ENCODE peak calls at places on chromosomes 5 and 9, in eight cellular contexts. B is left ventricle myocardium inferior; C is CD8-positive, alpha-beta memory T cell; J is mammary epithelial cell; A is HCT116; O is DND-41; S is heart right ventricle; Y is CD8-positive, alpha-beta T cell. R is an unnamed sample.

GRCh38 chr5:27191786-27192505 is 153.6 kb upstream of the CDH9 start:
- DNase-seq in B (no peak), C (no peak), J (peak; percentile 31), A (no peak), O (no peak), S (no peak), Y (no peak), R (no peak)

GRCh38 chr5:10987881-10988504 is 227.0 kb upstream of the DAP start:
- DNase-seq in B (peak; percentile 76), C (peak; percentile 28), J (peak; percentile 19), A (peak; percentile 42), O (peak; percentile 54), S (peak; percentile 75), Y (peak; percentile 52), R (peak; percentile 26)

GRCh38 chr9:133257398-133258053 is 17.5 kb downstream of the ABO start:
- DNase-seq in B (peak; percentile 57), C (no peak), J (no peak), A (no peak), O (no peak), S (no peak), Y (no peak), R (no peak)

GRCh38 chr5:177508837-177509236 is 789 bp downstream of the DOK3 start:
- DNase-seq in B (no peak), C (no peak), J (no peak), A (no peak), O (no peak), S (no peak), Y (no peak), R (no peak)

GRCh38 chr5:14491505-14491904 is 90.1 kb upstream of the OTULINL start:
- DNase-seq in B (no peak), C (no peak), J (no peak), A (no peak), O (no peak), S (no peak), Y (no peak), R (no peak)

GRCh38 chr5:170149206-170149515 is 43.5 kb downstream of the FOXI1 start:
- DNase-seq in B (no peak), C (no peak), J (no peak), A (no peak), O (no peak), S (no peak), Y (no peak), R (no peak)

GRCh38 chr9:124834586-124834985 is 18.7 kb upstream of the WDR38 start:
- DNase-seq in B (no peak), C (no peak), J (peak; percentile 97), A (peak; percentile 84), O (no peak), S (no peak), Y (no peak), R (no peak)

GRCh38 chr9:123339666-123340414 is 16.2 kb upstream of the CRB2 start:
- DNase-seq in B (no peak), C (peak; percentile 32), J (no peak), A (no peak), O (no peak), S (peak; percentile 34), Y (peak; percentile 53), R (no peak)

GRCh38 chr9:35515766-35516165 is 25.9 kb downstream of the RUSC2 start:
- DNase-seq in B (no peak), C (no peak), J (no peak), A (no peak), O (no peak), S (no peak), Y (no peak), R (no peak)

GRCh38 chr9:5231212-5231611 is at the start of gene INSL4:
- DNase-seq in B (no peak), C (no peak), J (peak; percentile 40), A (no peak), O (no peak), S (no peak), Y (no peak), R (no peak)

GRCh38 chr9:81546498-81546897 is 142.8 kb downstream of the TLE1 start:
- DNase-seq in B (no peak), C (no peak), J (no peak), A (no peak), O (no peak), S (no peak), Y (no peak), R (no peak)

DNA sequence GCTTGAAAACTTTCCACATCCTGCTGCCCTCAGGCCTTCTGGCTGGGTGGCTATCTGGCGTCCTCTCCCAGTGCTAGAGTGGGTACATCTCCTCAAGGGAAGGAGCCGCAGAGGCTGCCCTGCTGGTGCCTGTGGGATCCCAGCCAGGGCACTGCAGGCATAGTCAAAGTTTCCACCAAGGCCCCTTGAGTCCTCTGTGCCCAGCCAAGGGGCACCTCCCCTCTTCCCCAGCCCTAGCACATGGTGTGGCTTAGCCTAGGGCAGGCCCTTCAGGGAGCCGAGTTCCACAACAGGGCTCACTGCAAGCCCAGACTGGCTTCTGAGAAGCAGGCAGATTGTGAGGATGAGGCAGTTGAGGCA is 103.2 kb downstream of the RGS3 start:
- DNase-seq in B (no peak), C (no peak), J (peak; percentile 66), A (no peak), O (no peak), S (no peak), Y (no peak), R (no peak)
- H3K4me1 ChIP-seq in B (peaks cover 94% of the 10 kb centered on the region), C (peaks cover 4% of the 10 kb centered on the region), J (peaks cover 59% of the 10 kb centered on the region), A (peaks cover 30% of the 10 kb centered on the region), O (no peaks in the 10 kb centered on the region), S (peaks cover 74% of the 10 kb centered on the region), Y (peaks cover 6% of the 10 kb centered on the region), R (no peaks in the 10 kb centered on the region)

DNA sequence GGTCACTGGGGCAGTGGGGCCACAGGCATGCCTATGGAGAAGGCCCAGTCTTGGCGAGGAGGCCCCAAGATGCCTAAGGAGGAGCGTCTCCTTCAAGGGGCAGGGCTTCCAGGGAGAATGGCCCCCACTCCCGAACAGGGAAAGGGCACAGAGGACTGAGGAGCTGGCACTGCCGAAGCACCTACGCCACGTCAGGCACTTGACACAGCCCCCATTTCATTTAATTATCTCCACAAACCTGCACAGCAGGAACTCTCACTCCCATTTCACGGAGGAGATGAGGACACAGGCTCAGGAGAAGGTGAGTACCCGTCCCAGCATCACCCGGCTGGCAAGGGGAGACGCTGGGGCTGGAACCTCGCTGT is 26.0 kb downstream of the EGR1 start:
- DNase-seq in B (no peak), C (no peak), J (no peak), A (no peak), O (no peak), S (no peak), Y (no peak), R (no peak)
- H3K27ac ChIP-seq in B (no peak overlapping the region), C (no peak overlapping the region), J (no peak overlapping the region), A (peak overlapping the region; percentile 60), O (peak overlapping the region; percentile 54), S (peak overlapping the region; percentile 1), Y (no peak overlapping the region), R (no peak overlapping the region)

DNA sequence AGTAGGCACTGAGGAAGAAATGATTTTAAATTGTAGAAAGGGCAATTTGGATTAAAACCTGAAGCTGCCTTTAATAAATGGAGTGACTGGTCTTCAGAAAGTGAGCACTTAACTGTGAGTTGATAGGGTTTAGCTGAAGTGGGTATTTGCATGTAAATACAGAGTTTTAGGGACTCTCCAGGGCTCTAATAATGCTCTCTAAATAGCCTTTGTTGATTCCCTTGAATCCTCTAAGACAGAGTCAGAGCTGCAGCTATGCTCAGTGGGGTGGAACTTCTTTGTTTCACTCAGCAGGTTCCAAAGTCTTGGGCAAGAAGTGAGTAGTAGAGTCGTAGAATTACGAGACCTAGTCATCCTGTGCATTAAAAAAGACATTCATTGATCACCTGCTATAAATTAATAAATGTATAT is 21.4 kb downstream of the GLRA1 start:
- DNase-seq in B (no peak), C (no peak), J (no peak), A (no peak), O (no peak), S (no peak), Y (no peak), R (no peak)
- H3K4me1 ChIP-seq in B (peaks cover 19% of the 10 kb centered on the region), C (no peaks in the 10 kb centered on the region), J (peaks cover 4% of the 10 kb centered on the region), A (no peaks in the 10 kb centered on the region), O (no peaks in the 10 kb centered on the region), S (no peaks in the 10 kb centered on the region), Y (no peaks in the 10 kb centered on the region), R (no peaks in the 10 kb centered on the region)

GRCh38 chr9:77534376-77535057 is 113.6 kb downstream of the GNA14 start:
- DNase-seq in B (no peak), C (no peak), J (no peak), A (no peak), O (no peak), S (no peak), Y (no peak), R (no peak)
- H3K27ac ChIP-seq in B (peak overlapping the region; percentile 2), C (no peak overlapping the region), J (no peak overlapping the region), A (no peak overlapping the region), O (no peak overlapping the region), S (no peak overlapping the region), Y (no peak overlapping the region), R (no peak overlapping the region)

DNA sequence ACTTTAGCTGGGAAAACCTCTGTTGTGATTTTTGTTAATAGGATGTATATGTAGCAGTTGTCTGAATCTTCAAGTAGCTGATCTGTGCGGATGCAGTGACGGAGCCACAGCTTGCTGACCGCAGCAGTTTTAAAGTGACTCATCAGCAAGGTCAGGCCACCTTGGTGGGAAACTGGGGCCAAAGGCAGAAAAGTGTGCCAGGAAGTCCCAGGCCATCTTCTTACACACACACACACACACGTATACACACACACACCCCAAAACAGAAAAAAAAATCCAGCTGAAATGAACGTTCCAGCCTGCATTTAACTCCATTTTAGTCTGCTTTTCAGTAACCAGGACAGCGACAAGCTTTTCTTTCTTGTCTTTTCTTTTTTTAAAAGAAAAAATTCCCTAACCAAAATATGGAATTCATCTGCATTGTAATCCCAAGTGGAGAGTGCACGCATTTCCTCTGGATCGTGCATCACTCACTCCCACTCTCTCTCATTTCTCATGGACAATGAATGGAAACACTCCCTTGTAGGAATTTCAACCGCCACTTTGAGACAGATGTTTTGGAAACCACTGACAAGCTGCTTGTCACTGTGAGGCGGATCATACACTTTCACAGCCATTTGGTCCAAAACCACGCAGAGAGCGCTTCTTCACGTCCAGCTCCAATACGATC is 103.9 kb downstream of the LHFPL2 start:
- DNase-seq in B (no peak), C (no peak), J (no peak), A (no peak), O (no peak), S (no peak), Y (no peak), R (no peak)
- H3K4me1 ChIP-seq in B (peaks cover 82% of the 10 kb centered on the region), C (no peaks in the 10 kb centered on the region), J (peaks cover 18% of the 10 kb centered on the region), A (no peaks in the 10 kb centered on the region), O (no peaks in the 10 kb centered on the region), S (peaks cover 72% of the 10 kb centered on the region), Y (no peaks in the 10 kb centered on the region), R (no peaks in the 10 kb centered on the region)

DNA sequence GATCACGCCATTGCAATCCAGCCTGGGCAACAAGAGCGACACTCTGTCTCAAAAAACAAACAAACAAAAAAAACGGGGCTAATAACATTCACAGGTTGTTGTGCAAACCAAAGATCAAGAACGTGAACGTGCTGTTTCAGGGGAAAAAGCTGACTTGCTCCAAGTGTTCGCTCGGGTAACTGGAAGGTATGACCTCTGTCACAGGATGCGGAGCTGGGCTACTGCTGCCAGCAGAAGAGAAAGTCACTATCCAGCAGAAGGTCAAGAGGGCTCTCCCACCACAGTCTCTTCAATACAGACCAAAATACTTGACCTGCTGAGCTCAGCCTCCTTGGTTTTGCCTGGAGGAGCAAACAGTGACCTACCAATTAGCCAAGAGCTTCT is 59.7 kb downstream of the ABCA1 start:
- DNase-seq in B (no peak), C (no peak), J (no peak), A (no peak), O (no peak), S (no peak), Y (no peak), R (no peak)
- H3K27ac ChIP-seq in B (peak overlapping the region; percentile 79), C (no peak overlapping the region), J (no peak overlapping the region), A (no peak overlapping the region), O (no peak overlapping the region), S (peak overlapping the region; percentile 77), Y (no peak overlapping the region), R (no peak overlapping the region)

GRCh38 chr9:128094166-128094949 is 26.3 kb downstream of the SLC25A25 start:
- DNase-seq in B (peak; percentile 88), C (peak; percentile 73), J (peak; percentile 99), A (peak; percentile 89), O (peak; percentile 79), S (peak; percentile 83), Y (peak; percentile 76), R (peak; percentile 67)
- H3K4me1 ChIP-seq in B (peaks cover 88% of the 10 kb centered on the region), C (peaks cover 83% of the 10 kb centered on the region), J (peaks cover 39% of the 10 kb centered on the region), A (peaks cover 31% of the 10 kb centered on the region), O (peaks cover 62% of the 10 kb centered on the region), S (peaks cover 65% of the 10 kb centered on the region), Y (peaks cover 75% of the 10 kb centered on the region), R (peaks cover 52% of the 10 kb centered on the region)